ENCODE peak calls at places on chromosomes 7 and 10, in ten cellular contexts. A, S, B, H, Z, T, J, R, M and O are unnamed samples.

GRCh38 chr7:11795231-11795630 is 36.8 kb downstream of the THSD7A start:
- DNase-seq in A (no peak), S (no peak), B (no peak), H (no peak), Z (no peak), T (no peak), J (no peak), R (no peak), M (no peak), O (no peak)

GRCh38 chr7:130135208-130136205 is 65.2 kb downstream of the KLHDC10 start:
- DNase-seq in A (peak), S (no peak), B (no peak), H (no peak), Z (no peak), T (no peak), J (no peak), R (no peak), M (no peak), O (no peak)

GRCh38 chr7:128266891-128267839 is 26.1 kb downstream of the LEP start:
- DNase-seq in A (no peak), S (no peak), B (peak), H (no peak), Z (no peak), T (no peak), J (peak), R (peak), M (no peak), O (no peak)

GRCh38 chr10:13816195-13816926 is 229.6 kb downstream of the PRPF18 start:
- DNase-seq in A (no peak), S (no peak), B (peak), H (peak), Z (no peak), T (no peak), J (no peak), R (no peak), M (no peak), O (no peak)

GRCh38 chr10:79399242-79399831 is 46.1 kb downstream of the ZCCHC24 start:
- DNase-seq in A (no peak), S (no peak), B (peak), H (no peak), Z (no peak), T (peak), J (peak), R (peak), M (no peak), O (no peak)

GRCh38 chr7:95398155-95398940 is 2.2 kb upstream of the PON3 start:
- DNase-seq in A (no peak), S (no peak), B (no peak), H (no peak), Z (no peak), T (no peak), J (no peak), R (no peak), M (no peak), O (no peak)

GRCh38 chr7:27283558-27283957 is 41.0 kb downstream of the EVX1 start:
- DNase-seq in A (no peak), S (no peak), B (no peak), H (no peak), Z (no peak), T (no peak), J (no peak), R (no peak), M (no peak), O (no peak)

GRCh38 chr10:114504769-114505579 is 100.7 kb upstream of the AFAP1L2 start:
- DNase-seq in A (no peak), S (no peak), B (no peak), H (no peak), Z (no peak), T (no peak), J (peak), R (no peak), M (no peak), O (no peak)

GRCh38 chr10:10677479-10677878 is 340.2 kb upstream of the CELF2 start:
- DNase-seq in A (peak), S (no peak), B (peak), H (peak), Z (no peak), T (no peak), J (peak), R (peak), M (peak), O (no peak)

GRCh38 chr10:77279207-77279606 is 358.4 kb downstream of the KCNMA1 start:
- DNase-seq in A (no peak), S (no peak), B (no peak), H (peak), Z (no peak), T (no peak), J (peak), R (no peak), M (no peak), O (no peak)

GRCh38 chr10:30189254-30189583 is 129.8 kb upstream of the JCAD start:
- DNase-seq in A (no peak), S (no peak), B (no peak), H (no peak), Z (no peak), T (no peak), J (no peak), R (no peak), M (no peak), O (no peak)

GRCh38 chr7:102148799-102149198 is 137.9 kb upstream of the SH2B2 start:
- DNase-seq in A (no peak), S (no peak), B (no peak), H (no peak), Z (no peak), T (no peak), J (no peak), R (no peak), M (no peak), O (no peak)

GRCh38 chr7:1246170-1246870 is 13.6 kb downstream of the UNCX start:
- DNase-seq in A (no peak), S (no peak), B (no peak), H (no peak), Z (no peak), T (no peak), J (no peak), R (no peak), M (no peak), O (no peak)

GRCh38 chr7:10221084-10221483 is 752.6 kb upstream of the PHF14 start:
- DNase-seq in A (no peak), S (no peak), B (no peak), H (no peak), Z (no peak), T (no peak), J (no peak), R (no peak), M (no peak), O (no peak)

GRCh38 chr10:120945801-120946302 is 94.7 kb downstream of the WDR11 start:
- DNase-seq in A (no peak), S (no peak), B (peak), H (no peak), Z (no peak), T (no peak), J (peak), R (no peak), M (no peak), O (no peak)

GRCh38 chr7:4319280-4319679 is 362.8 kb upstream of the FOXK1 start:
- DNase-seq in A (no peak), S (no peak), B (no peak), H (no peak), Z (no peak), T (no peak), J (no peak), R (no peak), M (no peak), O (no peak)

GRCh38 chr10:90424730-90425129 is 433.1 kb downstream of the HTR7 start:
- DNase-seq in A (no peak), S (no peak), B (no peak), H (no peak), Z (no peak), T (no peak), J (no peak), R (no peak), M (no peak), O (no peak)

GRCh38 chr10:123295644-123296043 is 141.4 kb downstream of the BUB3 start:
- DNase-seq in A (peak), S (no peak), B (no peak), H (no peak), Z (no peak), T (no peak), J (no peak), R (no peak), M (no peak), O (no peak)

GRCh38 chr7:94654764-94655561 is 970 bp downstream of the SGCE start:
- DNase-seq in A (no peak), S (no peak), B (no peak), H (peak), Z (no peak), T (no peak), J (peak), R (peak), M (no peak), O (no peak)

GRCh38 chr10:73590881-73591577 is at the start of gene USP54:
- DNase-seq in A (peak), S (no peak), B (no peak), H (peak), Z (no peak), T (no peak), J (peak), R (peak), M (no peak), O (no peak)

GRCh38 chr10:80690434-80690833 is 152.7 kb downstream of the SH2D4B start:
- DNase-seq in A (no peak), S (no peak), B (no peak), H (no peak), Z (no peak), T (no peak), J (peak), R (no peak), M (no peak), O (no peak)

GRCh38 chr10:129621694-129622093 is 154.7 kb downstream of the MGMT start:
- DNase-seq in A (no peak), S (no peak), B (no peak), H (no peak), Z (no peak), T (no peak), J (peak), R (no peak), M (no peak), O (no peak)

GRCh38 chr7:113179313-113179712 is 61.0 kb upstream of the SMIM30 start:
- DNase-seq in A (no peak), S (no peak), B (peak), H (no peak), Z (no peak), T (no peak), J (peak), R (no peak), M (no peak), O (no peak)

GRCh38 chr7:106947244-106947728 is 82.2 kb downstream of the PIK3CG start:
- DNase-seq in A (peak), S (no peak), B (peak), H (peak), Z (peak), T (peak), J (peak), R (peak), M (peak), O (no peak)

GRCh38 chr10:46530249-46531186 is 25.9 kb downstream of the GPRIN2 start:
- DNase-seq in A (peak), S (no peak), B (peak), H (no peak), Z (no peak), T (no peak), J (no peak), R (no peak), M (no peak), O (no peak)

GRCh38 chr10:31353574-31353973 is 34.6 kb downstream of the ZEB1 start:
- DNase-seq in A (peak), S (no peak), B (no peak), H (peak), Z (peak), T (peak), J (peak), R (no peak), M (no peak), O (no peak)

GRCh38 chr7:128352636-128353035 is 8.9 kb downstream of the PRRT4 start:
- DNase-seq in A (no peak), S (no peak), B (no peak), H (no peak), Z (no peak), T (no peak), J (no peak), R (no peak), M (no peak), O (no peak)

GRCh38 chr7:112238852-112239610 is 32.5 kb downstream of the ZNF277 start:
- DNase-seq in A (no peak), S (no peak), B (no peak), H (no peak), Z (no peak), T (no peak), J (peak), R (no peak), M (no peak), O (no peak)

GRCh38 chr10:70602665-70603438 is at the start of gene PRF1:
- DNase-seq in A (peak), S (peak), B (peak), H (no peak), Z (peak), T (no peak), J (no peak), R (no peak), M (no peak), O (peak)

GRCh38 chr7:139560678-139561077 is 37.2 kb downstream of the CLEC2L start:
- DNase-seq in A (no peak), S (no peak), B (peak), H (no peak), Z (no peak), T (no peak), J (no peak), R (no peak), M (no peak), O (no peak)

GRCh38 chr10:33913194-33913593 is 578.7 kb upstream of the NRP1 start:
- DNase-seq in A (no peak), S (no peak), B (no peak), H (no peak), Z (no peak), T (no peak), J (peak), R (no peak), M (no peak), O (no peak)

GRCh38 chr7:3995187-3995586 is 686.9 kb upstream of the FOXK1 start:
- DNase-seq in A (peak), S (no peak), B (no peak), H (no peak), Z (no peak), T (no peak), J (no peak), R (peak), M (no peak), O (no peak)

GRCh38 chr10:30353851-30354250 is 4.8 kb upstream of the MTPAP start:
- DNase-seq in A (peak), S (no peak), B (no peak), H (no peak), Z (no peak), T (no peak), J (peak), R (no peak), M (no peak), O (no peak)

GRCh38 chr7:28041508-28042314 is 138.9 kb downstream of the JAZF1 start:
- DNase-seq in A (no peak), S (no peak), B (no peak), H (peak), Z (no peak), T (no peak), J (peak), R (no peak), M (no peak), O (no peak)

GRCh38 chr10:62817120-62817762 is 1.1 kb upstream of the EGR2 start:
- DNase-seq in A (peak), S (no peak), B (peak), H (no peak), Z (peak), T (peak), J (peak), R (peak), M (no peak), O (peak)

GRCh38 chr10:47384148-47384921 is at the start of gene ZNF488:
- DNase-seq in A (peak), S (peak), B (peak), H (peak), Z (peak), T (peak), J (peak), R (peak), M (peak), O (peak)

DNA sequence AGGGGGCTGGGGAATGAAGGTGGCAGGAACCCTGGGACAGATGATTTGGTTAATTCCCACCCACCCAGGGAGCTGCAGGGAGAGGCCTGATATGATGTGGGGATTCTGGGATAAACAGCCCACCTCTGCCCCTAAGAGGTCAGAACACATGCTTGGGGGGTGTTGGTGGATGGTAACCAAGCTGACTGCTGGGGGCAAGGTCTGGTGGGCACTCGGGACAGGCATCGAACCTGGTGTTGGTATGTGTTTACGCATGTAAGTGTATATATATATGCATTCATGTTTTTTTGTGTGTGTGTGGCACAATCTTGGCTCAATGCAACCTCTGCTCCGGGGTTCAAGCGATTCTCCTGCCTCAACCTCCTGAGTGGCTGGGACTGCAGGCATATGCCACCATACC is 80.7 kb upstream of the TMEM248 start:
- DNase-seq in A (no peak), S (no peak), B (no peak), H (no peak), Z (no peak), T (no peak), J (no peak), R (no peak), M (no peak), O (no peak)
- TF ChIP-seq CTCF in A (no peak), S (no peak), B (no peak), H (no peak), Z (no peak), T (no peak), J (no peak), R (no peak), M (no peak), O (no peak)

DNA sequence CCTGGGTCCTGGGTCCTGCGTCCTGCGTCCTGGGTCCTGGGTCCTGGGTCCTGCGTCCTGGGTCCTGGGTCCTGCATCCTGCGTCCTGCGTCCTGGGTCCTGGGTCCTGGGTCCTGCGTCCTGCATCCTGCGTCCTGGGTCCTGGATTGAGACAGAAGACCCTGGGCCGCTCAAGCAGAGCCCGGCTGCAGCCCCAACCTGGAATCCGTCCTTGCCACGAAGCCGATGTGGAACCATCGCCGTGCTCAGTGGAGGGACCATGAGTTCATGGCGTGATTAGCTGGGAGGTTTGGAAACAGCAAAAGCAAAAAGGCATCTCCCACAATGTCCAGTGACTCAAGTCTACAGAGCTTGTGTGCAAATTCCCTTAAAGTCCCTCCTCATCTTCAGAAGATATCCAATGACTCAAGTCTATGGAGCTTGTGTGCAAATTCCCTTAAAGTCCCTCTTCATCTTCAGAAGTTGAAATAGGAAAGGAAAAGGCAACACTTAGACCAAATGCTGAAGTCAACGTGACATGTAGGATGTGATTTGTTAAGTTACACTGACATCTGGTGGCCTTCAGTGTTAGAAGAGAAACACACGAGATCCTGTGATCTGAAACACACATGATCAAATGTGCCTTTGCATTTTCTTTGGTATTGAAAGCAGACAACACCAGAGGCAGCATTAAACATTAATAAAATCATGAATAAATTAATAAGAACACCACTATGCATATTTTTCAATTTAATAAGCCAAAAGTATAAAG is 179.9 kb downstream of the PTPRN2 start:
- DNase-seq in A (peak), S (no peak), B (no peak), H (no peak), Z (no peak), T (no peak), J (peak), R (no peak), M (no peak), O (no peak)
- TF ChIP-seq CTCF in A (peak), S (no peak), B (peak), H (no peak), Z (peak), T (peak), J (peak), R (peak), M (peak), O (no peak)

GRCh38 chr7:47427046-47427643 is 154.8 kb downstream of the TNS3 start:
- DNase-seq in A (no peak), S (no peak), B (no peak), H (no peak), Z (no peak), T (no peak), J (no peak), R (no peak), M (no peak), O (no peak)
- TF ChIP-seq CTCF in A (no peak), S (no peak), B (no peak), H (no peak), Z (no peak), T (no peak), J (no peak), R (no peak), M (no peak), O (no peak)

GRCh38 chr10:125742465-125742864 is 23.0 kb downstream of the EDRF1 start:
- DNase-seq in A (peak), S (no peak), B (no peak), H (no peak), Z (no peak), T (no peak), J (no peak), R (no peak), M (no peak), O (no peak)
- TF ChIP-seq CTCF in A (no peak), S (no peak), B (no peak), H (no peak), Z (no peak), T (no peak), J (no peak), R (no peak), M (peak), O (no peak)